ENCODE peak calls at places on chromosomes 4 and X, in six cellular contexts. L, N, I, P, H and V are unnamed samples.

GRCh38 chr4:149522031-149522430 is 293.6 kb downstream of the IQCM start:
- DNase-seq in H (no peak), L (no peak), N (no peak), I (peak; percentile 55), P (no peak), V (no peak)

GRCh38 chr4:135804785-135805184 is 1603.2 kb upstream of the PABPC4L start:
- DNase-seq in P (no peak), L (no peak), I (no peak), N (no peak), H (no peak), V (no peak)

GRCh38 chr4:161931089-161931488 is 232.7 kb downstream of the FSTL5 start:
- DNase-seq in N (peak; percentile 3), H (no peak), P (no peak), I (no peak), L (no peak), V (no peak)

GRCh38 chr4:121358473-121358872 is 22.3 kb downstream of the QRFPR start:
- DNase-seq in P (no peak), N (peak; percentile 53), L (no peak), I (no peak), H (no peak), V (no peak)

GRCh38 chr4:6137747-6138135 is 62.6 kb downstream of the JAKMIP1 start:
- DNase-seq in N (no peak), I (no peak), H (no peak), L (no peak), P (no peak), V (no peak)

GRCh38 chrX:141619336-141619735 is 29.8 kb downstream of the SPANXA2 start:
- DNase-seq in H (no peak), I (no peak), P (no peak), N (no peak), L (no peak), V (no peak)

GRCh38 chr4:39636786-39637185 is 1.9 kb downstream of the SMIM14 start:
- DNase-seq in N (peak; percentile 29), H (no peak), P (peak; percentile 14), I (no peak), L (no peak), V (no peak)

GRCh38 chr4:138702471-138702870 is 313.1 kb upstream of the NOCT start:
- DNase-seq in N (no peak), P (no peak), L (no peak), I (no peak), H (no peak), V (no peak)

GRCh38 chr4:72602396-72602795 is 33.4 kb upstream of the ADAMTS3 start:
- DNase-seq in I (no peak), H (no peak), N (no peak), P (no peak), L (no peak), V (no peak)

GRCh38 chr4:5638316-5638715 is 70.0 kb downstream of the EVC2 start:
- DNase-seq in H (no peak), I (no peak), P (no peak), N (peak; percentile 94), L (no peak), V (no peak)

GRCh38 chr4:2024683-2025082 is 15.9 kb upstream of the NELFA start:
- DNase-seq in N (no peak), H (no peak), I (no peak), P (no peak), L (no peak), V (no peak)

GRCh38 chr4:125359960-125360628 is 45.3 kb downstream of the FAT4 start:
- DNase-seq in P (no peak), H (no peak), I (no peak), L (no peak), N (no peak), V (no peak)

GRCh38 chrX:13699183-13699826 is 10.4 kb downstream of the RAB9A start:
- DNase-seq in H (no peak), P (no peak), I (no peak), L (no peak), N (peak; percentile 35), V (peak; percentile 47)

GRCh38 chrX:135185795-135186443 is 14.7 kb upstream of the CT55 start:
- DNase-seq in H (peak; percentile 11), L (no peak), I (no peak), N (peak; percentile 62), P (peak; percentile 14), V (no peak)

GRCh38 chr4:150402968-150403367 is 179.0 kb upstream of the MAB21L2 start:
- DNase-seq in H (no peak), L (no peak), P (no peak), N (no peak), I (peak; percentile 81), V (no peak)

GRCh38 chrX:130103605-130104004 is 6.7 kb downstream of the ELF4 start:
- DNase-seq in P (no peak), I (no peak), L (no peak), N (no peak), H (no peak), V (no peak)

GRCh38 chr4:85812776-85813175 is 337.8 kb downstream of the ARHGAP24 start:
- DNase-seq in N (peak; percentile 56), H (no peak), I (no peak), P (no peak), L (no peak), V (no peak)

GRCh38 chr4:141045848-141046247 is 87.4 kb downstream of the RNF150 start:
- DNase-seq in L (no peak), N (no peak), H (no peak), I (no peak), P (no peak), V (no peak)

GRCh38 chr4:151429957-151430548 is 21.1 kb downstream of the FHIP1A start:
- DNase-seq in L (no peak), N (no peak), P (no peak), I (no peak), H (no peak), V (no peak)

GRCh38 chrX:152220612-152221011 is 82.2 kb upstream of the MAGEA10 start:
- DNase-seq in L (no peak), I (no peak), H (no peak), P (no peak), N (peak; percentile 0), V (no peak)

GRCh38 chrX:39528161-39528560 is 569.6 kb downstream of the BCOR start:
- DNase-seq in I (no peak), P (no peak), H (no peak), N (no peak), L (no peak), V (no peak)

GRCh38 chrX:107871136-107871535 is 45.5 kb downstream of the MID2 start:
- DNase-seq in P (no peak), L (no peak), N (no peak), H (no peak), I (no peak), V (no peak)

GRCh38 chr4:138655970-138656369 is 359.6 kb upstream of the NOCT start:
- DNase-seq in L (no peak), H (no peak), P (no peak), I (no peak), N (no peak), V (no peak)

GRCh38 chr4:107655289-107655688 is 64.7 kb downstream of the PAPSS1 start:
- DNase-seq in H (no peak), N (no peak), P (no peak), L (no peak), I (no peak), V (no peak)

GRCh38 chr4:15065516-15065915 is 63.2 kb downstream of the CPEB2 start:
- DNase-seq in P (no peak), L (no peak), I (no peak), N (no peak), H (no peak), V (no peak)

GRCh38 chr4:41957634-41958033 is 22.4 kb downstream of the TMEM33 start:
- DNase-seq in N (peak; percentile 59), H (no peak), I (no peak), P (no peak), L (no peak), V (no peak)

GRCh38 chr4:156390599-156391296 is 437.1 kb upstream of the CTSO start:
- DNase-seq in N (no peak), I (no peak), H (no peak), P (no peak), L (no peak), V (no peak)

GRCh38 chr4:127856485-127857447 is 23.9 kb upstream of the PLK4 start:
- DNase-seq in H (no peak), L (no peak), I (no peak), P (no peak), N (peak; percentile 85), V (no peak)

GRCh38 chr4:60724623-60725022 is 475.5 kb upstream of the ADGRL3 start:
- DNase-seq in P (no peak), N (peak; percentile 92), H (no peak), L (no peak), I (no peak), V (no peak)